ENCODE peak calls at places on chromosomes 2 and 18, in four cellular contexts. D is HepG2, Q is K562, H is GM12878. R is an unnamed sample.

GRCh38 chr2:227890495-227891079 is 19.2 kb downstream of the DAW1 start:
- DNase-seq in D (peak; percentile 53), Q (peak; percentile 17), H (peak; percentile 4), R (peak; percentile 32)

GRCh38 chr2:80222644-80223043 is 81.9 kb downstream of the LRRTM1 start:
- DNase-seq in D (no peak), Q (no peak), H (no peak), R (no peak)

GRCh38 chr2:67524236-67524635 is 127.1 kb downstream of the ETAA1 start:
- DNase-seq in D (no peak), Q (no peak), H (no peak), R (no peak)

GRCh38 chr2:54438271-54438670 is 17.9 kb upstream of the SPTBN1 start:
- DNase-seq in D (no peak), Q (no peak), H (no peak), R (no peak)

GRCh38 chr2:136134126-136134525 is 16.2 kb upstream of the CXCR4 start:
- DNase-seq in D (no peak), Q (no peak), H (no peak), R (no peak)

GRCh38 chr2:239700946-239701345 is 300.1 kb upstream of the HDAC4 start:
- DNase-seq in D (no peak), Q (no peak), H (no peak), R (no peak)

GRCh38 chr2:226903179-226903578 is 67.3 kb downstream of the RHBDD1 start:
- DNase-seq in D (no peak), Q (no peak), H (no peak), R (no peak)

GRCh38 chr2:192035731-192036442 is 158.8 kb downstream of the TMEFF2 start:
- DNase-seq in D (no peak), Q (no peak), H (no peak), R (peak; percentile 20)

GRCh38 chr2:230382108-230382507 is 33.9 kb upstream of the SP100 start:
- DNase-seq in D (no peak), Q (no peak), H (no peak), R (no peak)

GRCh38 chr2:73907840-73908452 is 15.1 kb downstream of the ACTG2 start:
- DNase-seq in D (peak; percentile 37), Q (peak; percentile 63), H (peak; percentile 26), R (peak; percentile 23)

GRCh38 chr2:49175831-49176230 is 21.5 kb upstream of the FSHR start:
- DNase-seq in D (no peak), Q (no peak), H (no peak), R (no peak)

GRCh38 chr2:107808986-107809385 is 17.7 kb upstream of the RGPD4 start:
- DNase-seq in D (no peak), Q (no peak), H (no peak), R (no peak)

GRCh38 chr2:196618661-196619060 is 20.9 kb upstream of the CCDC150 start:
- DNase-seq in D (no peak), Q (no peak), H (no peak), R (no peak)

GRCh38 chr2:104793971-104794370 is 59.9 kb upstream of the POU3F3 start:
- DNase-seq in D (no peak), Q (no peak), H (no peak), R (no peak)

GRCh38 chr18:79988079-79988924 is at the start of gene TXNL4A:
- DNase-seq in D (peak; percentile 69), Q (peak; percentile 73), H (peak; percentile 54), R (peak; percentile 75)

GRCh38 chr2:143996974-143997373 is 522.9 kb downstream of the ZEB2 start:
- DNase-seq in D (no peak), Q (no peak), H (no peak), R (no peak)

GRCh38 chr2:135997380-135997779 is 12.0 kb upstream of the DARS1 start:
- DNase-seq in D (peak; percentile 53), Q (no peak), H (no peak), R (peak; percentile 27)

GRCh38 chr2:108288534-108289106 is at the start of gene SULT1C2:
- DNase-seq in D (peak; percentile 83), Q (no peak), H (no peak), R (peak; percentile 65)

GRCh38 chr2:20042531-20042930 is 8.9 kb downstream of the LAPTM4A start:
- DNase-seq in D (no peak), Q (no peak), H (no peak), R (no peak)

GRCh38 chr2:236685979-236686520 is 116.4 kb downstream of the ACKR3 start:
- DNase-seq in D (no peak), Q (no peak), H (no peak), R (no peak)

GRCh38 chr2:236682651-236683422 is 113.2 kb downstream of the ACKR3 start:
- DNase-seq in D (no peak), Q (no peak), H (no peak), R (no peak)

GRCh38 chr2:236685361-236685760 is 115.7 kb downstream of the ACKR3 start:
- DNase-seq in D (no peak), Q (no peak), H (no peak), R (no peak)

GRCh38 chr2:236687296-236687955 is 117.8 kb downstream of the ACKR3 start:
- DNase-seq in D (no peak), Q (no peak), H (no peak), R (no peak)

GRCh38 chr2:236684534-236685256 is 115.1 kb downstream of the ACKR3 start:
- DNase-seq in D (no peak), Q (no peak), H (no peak), R (no peak)
- TF ChIP-seq TARDBP in D (no peak), Q (no peak), H (no peak), R (no peak)

GRCh38 chr2:204272089-204272488 is 273.2 kb upstream of the PARD3B start:
- DNase-seq in D (no peak), Q (no peak), H (no peak), R (no peak)

GRCh38 chr2:204277226-204277625 is 268.0 kb upstream of the PARD3B start:
- DNase-seq in D (no peak), Q (no peak), H (no peak), R (no peak)

GRCh38 chr2:204274487-204274886 is 270.8 kb upstream of the PARD3B start:
- DNase-seq in D (no peak), Q (no peak), H (no peak), R (no peak)

GRCh38 chr2:204272913-204273312 is 272.4 kb upstream of the PARD3B start:
- DNase-seq in D (no peak), Q (no peak), H (no peak), R (no peak)

DNA sequence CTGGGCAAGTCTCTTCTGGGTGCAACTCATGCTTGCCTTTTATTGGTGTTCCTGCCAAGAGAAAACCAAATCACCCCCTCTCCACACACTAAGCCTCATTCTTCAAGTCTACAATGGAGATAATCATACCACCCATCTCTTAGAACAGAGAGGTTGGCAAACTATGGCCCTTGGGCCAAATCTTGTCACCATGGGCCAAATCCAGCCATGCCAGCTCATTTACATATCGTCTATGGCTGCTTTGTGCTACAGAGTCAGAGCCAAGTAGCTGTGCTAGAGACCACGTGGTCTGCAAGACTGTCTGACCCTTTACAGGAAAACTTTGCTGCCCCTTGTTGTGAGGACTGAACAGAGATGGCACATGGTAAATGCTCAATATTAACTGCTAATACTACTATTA is 270.3 kb upstream of the PARD3B start:
- DNase-seq in D (no peak), Q (no peak), H (no peak), R (no peak)
- TF ChIP-seq FOXK2 in D (no peak), Q (no peak), H (no peak), R (no peak)

GRCh38 chr2:82968381-82968780 is 1490.7 kb downstream of the SUCLG1 start:
- DNase-seq in D (no peak), Q (no peak), H (no peak), R (no peak)
- TF ChIP-seq BHLHE40 in D (no peak), Q (no peak), H (no peak), R (no peak)

GRCh38 chr18:478679-479078 is 21.8 kb downstream of the COLEC12 start:
- DNase-seq in D (no peak), Q (no peak), H (no peak), R (no peak)

GRCh38 chr18:474416-474815 is 26.1 kb downstream of the COLEC12 start:
- DNase-seq in D (no peak), Q (no peak), H (no peak), R (no peak)

GRCh38 chr18:475202-475624 is 25.3 kb downstream of the COLEC12 start:
- DNase-seq in D (peak; percentile 49), Q (no peak), H (no peak), R (no peak)

GRCh38 chr18:476368-476767 is 24.1 kb downstream of the COLEC12 start:
- DNase-seq in D (no peak), Q (no peak), H (no peak), R (no peak)

GRCh38 chr18:477565-477964 is 22.9 kb downstream of the COLEC12 start:
- DNase-seq in D (peak; percentile 27), Q (peak; percentile 50), H (no peak), R (no peak)
- TF ChIP-seq TARDBP in D (no peak), Q (no peak), H (no peak), R (no peak)

DNA sequence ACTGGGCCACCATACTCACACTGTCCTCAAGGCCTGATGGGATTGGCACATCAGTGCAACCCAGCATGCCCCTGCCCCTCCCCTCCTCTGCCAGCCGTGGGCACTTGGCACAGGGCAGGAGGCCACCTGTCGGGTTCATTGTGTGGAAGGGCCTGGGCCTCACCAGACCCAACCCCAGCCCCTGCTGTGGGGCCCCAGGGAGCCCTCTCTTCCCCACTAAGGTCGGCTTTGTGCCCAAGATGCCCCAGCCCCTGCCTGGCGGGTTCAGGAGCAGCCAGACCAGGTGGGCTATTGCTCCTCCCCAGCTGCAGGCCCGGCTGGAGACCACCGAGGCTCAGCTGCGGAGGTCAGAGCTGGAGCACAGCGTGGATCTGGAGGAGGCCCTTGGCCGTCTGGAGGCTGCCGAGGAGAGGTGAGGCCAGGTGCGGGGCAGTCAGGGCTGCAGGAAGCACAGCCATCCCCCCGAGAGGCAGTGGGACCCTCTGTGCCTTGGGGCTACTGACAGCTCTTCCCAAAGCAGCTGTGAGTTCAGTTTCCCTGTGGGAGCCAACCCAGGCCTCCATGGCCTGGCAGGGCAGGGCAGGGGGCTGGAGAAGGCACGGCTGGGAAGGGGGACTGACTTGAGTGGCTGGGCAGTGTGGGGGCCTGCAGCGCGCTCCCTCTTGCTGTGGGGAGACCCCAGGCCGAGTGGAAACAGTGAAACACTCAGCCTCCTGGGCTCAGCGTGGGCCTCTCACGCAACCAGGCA is 16.3 kb downstream of the CROCC2 start:
- DNase-seq in D (no peak), Q (no peak), H (no peak), R (no peak)
- TF ChIP-seq FOXK2 in D (no peak), Q (no peak), H (no peak), R (no peak)

DNA sequence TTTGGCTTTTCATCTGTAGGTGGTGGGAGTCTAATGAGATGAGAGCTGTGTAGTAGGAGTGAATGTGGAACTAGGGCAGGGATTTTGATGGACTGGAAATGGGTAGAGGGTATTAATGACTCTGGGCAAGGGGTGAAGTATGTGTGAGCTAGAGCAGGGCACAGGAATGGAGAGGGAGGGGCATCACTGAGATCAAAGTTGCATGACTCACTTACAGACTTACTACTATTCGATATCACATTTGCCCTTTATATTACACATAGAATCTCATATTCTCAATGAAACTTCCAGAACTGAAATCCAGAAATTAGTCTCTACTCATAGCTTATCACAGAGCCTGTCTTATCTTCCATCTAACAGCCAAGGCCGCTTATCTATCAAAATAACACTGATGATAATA is 19.9 kb upstream of the ITGB6 start:
- DNase-seq in D (no peak), Q (no peak), H (no peak), R (no peak)
- TF ChIP-seq BHLHE40 in D (no peak), Q (no peak), H (no peak), R (no peak)

GRCh38 chr18:70005580-70005979 is 57.9 kb upstream of the CD226 start:
- DNase-seq in D (peak; percentile 27), Q (no peak), H (no peak), R (no peak)
- TF ChIP-seq TARDBP in D (no peak), Q (no peak), H (no peak), R (no peak)

GRCh38 chr2:15986644-15987043 is 46.3 kb downstream of the MYCN start:
- DNase-seq in D (no peak), Q (no peak), H (no peak), R (no peak)
- TF ChIP-seq FOXK2 in D (no peak), Q (no peak), H (no peak), R (no peak)

R was measured in HEK293T.